ENCODE peak calls at places on chromosome 3, in four cellular contexts. K, Q, T and V are unnamed samples.

GRCh38 chr3:16484216-16484615 is 29.3 kb downstream of the RFTN1 start:
- DNase-seq in K (no peak), Q (no peak), T (no peak), V (no peak)

GRCh38 chr3:141849056-141849814 is 27.2 kb upstream of the ATP1B3 start:
- DNase-seq in T (no peak), K (no peak), Q (no peak), V (no peak)

GRCh38 chr3:179452166-179452544 is 885 bp upstream of the GNB4 start:
- DNase-seq in Q (no peak), T (no peak), K (no peak), V (no peak)

GRCh38 chr3:149589332-149589731 is 68.5 kb downstream of the WWTR1 start:
- DNase-seq in T (no peak), K (no peak), Q (no peak), V (no peak)

GRCh38 chr3:170614214-170614966 is 28.5 kb upstream of the SLC7A14 start:
- DNase-seq in K (peak; percentile 34), Q (no peak), T (no peak), V (no peak)

GRCh38 chr3:43394071-43394501 is 107.7 kb downstream of the SNRK start:
- DNase-seq in K (no peak), Q (no peak), T (no peak), V (no peak)

GRCh38 chr3:197749601-197750395 is at the start of gene FYTTD1:
- DNase-seq in Q (peak; percentile 96), K (peak; percentile 81), T (peak; percentile 80), V (no peak)

GRCh38 chr3:141789281-141789680 is 26.1 kb downstream of the GRK7 start:
- DNase-seq in K (peak; percentile 59), Q (no peak), T (no peak), V (no peak)

GRCh38 chr3:152611905-152612304 is 223.0 kb upstream of the P2RY1 start:
- DNase-seq in Q (peak; percentile 10), T (no peak), K (no peak), V (no peak)

GRCh38 chr3:134251731-134252391 is 1.2 kb upstream of the RYK start:
- DNase-seq in Q (peak; percentile 16), K (peak; percentile 4), T (no peak), V (no peak)

GRCh38 chr3:32959370-32959769 is 7.9 kb downstream of the CCR4 start:
- DNase-seq in T (peak; percentile 48), K (no peak), Q (no peak), V (no peak)

GRCh38 chr3:148643389-148643840 is 54.3 kb upstream of the AGTR1 start:
- DNase-seq in T (no peak), Q (no peak), K (peak; percentile 80), V (no peak)

GRCh38 chr3:37661615-37662306 is 199.9 kb upstream of the CTDSPL start:
- DNase-seq in T (no peak), Q (no peak), K (no peak), V (no peak)

GRCh38 chr3:138405486-138405885 is 28.9 kb upstream of the ESYT3 start:
- DNase-seq in Q (no peak), T (no peak), K (no peak), V (no peak)

GRCh38 chr3:141797819-141798405 is 34.7 kb downstream of the GRK7 start:
- DNase-seq in K (no peak), Q (no peak), T (no peak), V (no peak)

GRCh38 chr3:16056210-16056607 is 118.3 kb upstream of the GALNT15 start:
- DNase-seq in T (no peak), K (peak; percentile 44), Q (no peak), V (no peak)

GRCh38 chr3:27990837-27991236 is 250.6 kb upstream of the CMC1 start:
- DNase-seq in Q (no peak), T (no peak), K (no peak), V (no peak)

GRCh38 chr3:103918336-103918735 is 1448.4 kb upstream of the ALCAM start:
- DNase-seq in K (no peak), T (no peak), Q (no peak), V (no peak)

GRCh38 chr3:4756060-4756775 is 223.0 kb upstream of the BHLHE40 start:
- DNase-seq in K (no peak), T (no peak), Q (no peak), V (no peak)

GRCh38 chr3:23961064-23961463 is 16.0 kb downstream of the NR1D2 start:
- DNase-seq in T (no peak), K (no peak), Q (no peak), V (no peak)

GRCh38 chr3:156633335-156633734 is 41.1 kb upstream of the TIPARP start:
- DNase-seq in Q (no peak), T (no peak), K (no peak), V (no peak)

GRCh38 chr3:129314757-129315385 is 36.2 kb downstream of the HMCES start:
- DNase-seq in K (peak; percentile 80), Q (peak; percentile 96), T (peak; percentile 90), V (no peak)

GRCh38 chr3:142857056-142857455 is 31.8 kb downstream of the PCOLCE2 start:
- DNase-seq in Q (peak; percentile 65), K (peak; percentile 80), T (no peak), V (no peak)

GRCh38 chr3:113304856-113305540 is 93.6 kb downstream of the BOC start:
- DNase-seq in T (no peak), K (no peak), Q (no peak), V (no peak)

GRCh38 chr3:12993623-12994356 is 79.4 kb downstream of the IQSEC1 start:
- DNase-seq in K (peak; percentile 17), T (peak; percentile 75), Q (peak; percentile 83), V (no peak)

GRCh38 chr3:186955898-186956696 is 25.8 kb downstream of the ST6GAL1 start:
- DNase-seq in Q (no peak), K (no peak), T (no peak), V (no peak)

GRCh38 chr3:126956866-126957650 is 25.9 kb upstream of the PLXNA1 start:
- DNase-seq in Q (no peak), K (no peak), T (no peak), V (no peak)

GRCh38 chr3:128618398-128618726 is 32.3 kb downstream of the RPN1 start:
- DNase-seq in T (no peak), K (no peak), Q (no peak), V (no peak)

GRCh38 chr3:118974356-118975097 is 60.1 kb downstream of the IGSF11 start:
- DNase-seq in K (no peak), Q (no peak), T (no peak), V (no peak)

GRCh38 chr3:129032716-129033115 is 27.9 kb upstream of the GP9 start:
- DNase-seq in K (no peak), T (no peak), Q (no peak), V (no peak)

GRCh38 chr3:56321892-56322291 is 146.4 kb downstream of the ERC2 start:
- DNase-seq in T (no peak), K (no peak), Q (no peak), V (no peak)

GRCh38 chr3:98670020-98670419 is 76.6 kb upstream of the CPOX start:
- DNase-seq in Q (no peak), T (no peak), K (no peak), V (no peak)

GRCh38 chr3:178320481-178321352 is 215.5 kb upstream of the KCNMB2 start:
- DNase-seq in T (no peak), K (no peak), Q (peak; percentile 23), V (no peak)

GRCh38 chr3:101976473-101976872 is 127.2 kb downstream of the NFKBIZ start:
- DNase-seq in Q (no peak), T (no peak), K (no peak), V (peak; percentile 74)

GRCh38 chr3:146585156-146585555 is 20.0 kb downstream of the PLSCR5 start:
- DNase-seq in Q (no peak), T (no peak), K (no peak), V (no peak)

GRCh38 chr3:178434206-178434805 is 101.9 kb upstream of the KCNMB2 start:
- DNase-seq in Q (peak; percentile 18), K (peak; percentile 1), T (no peak), V (no peak)

GRCh38 chr3:52270252-52270754 is 8.1 kb downstream of the WDR82 start:
- DNase-seq in Q (no peak), T (no peak), K (no peak), V (no peak)

GRCh38 chr3:37991823-37992222 is 1.2 kb downstream of the VILL start:
- DNase-seq in K (no peak), T (no peak), Q (no peak), V (no peak)

GRCh38 chr3:42037318-42037945 is 53.7 kb upstream of the TRAK1 start:
- DNase-seq in K (no peak), Q (no peak), T (no peak), V (no peak)

GRCh38 chr3:71131385-71131871 is 452.1 kb downstream of the FOXP1 start:
- DNase-seq in Q (no peak), T (no peak), K (no peak), V (no peak)
- TF ChIP-seq RFX5 in Q (no peak), T (no peak), K (no peak), V (no peak)

DNA sequence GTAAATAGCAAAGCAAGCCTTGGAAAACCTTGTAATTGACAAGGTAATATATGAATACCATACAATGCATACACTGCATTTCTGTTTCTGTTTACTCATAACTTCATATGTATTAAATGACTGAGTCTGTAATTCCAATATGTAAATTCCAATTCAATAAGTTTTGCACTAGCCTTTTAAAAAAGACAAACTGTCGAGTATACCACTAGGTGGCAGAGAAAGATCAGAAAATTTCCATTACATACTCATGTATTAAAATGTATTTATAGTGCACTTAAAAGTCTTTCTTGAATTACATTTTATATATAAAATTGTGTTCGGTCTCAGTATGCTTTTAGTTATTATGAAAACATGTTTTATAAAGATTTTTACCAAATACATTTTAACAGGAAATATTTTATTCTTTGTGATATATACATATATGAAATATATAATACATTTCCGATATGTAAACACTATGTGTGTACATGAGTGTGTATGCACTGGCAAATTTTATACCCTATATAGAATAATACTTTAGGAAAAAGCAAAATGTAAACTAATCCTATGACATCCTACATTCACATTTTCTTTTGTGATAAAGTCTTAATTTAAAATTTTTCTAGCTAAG is 216.8 kb downstream of the VGLL3 start:
- DNase-seq in T (no peak), K (peak; percentile 49), Q (no peak), V (no peak)
- TF ChIP-seq RFX5 in T (no peak), K (no peak), Q (no peak), V (no peak)

DNA sequence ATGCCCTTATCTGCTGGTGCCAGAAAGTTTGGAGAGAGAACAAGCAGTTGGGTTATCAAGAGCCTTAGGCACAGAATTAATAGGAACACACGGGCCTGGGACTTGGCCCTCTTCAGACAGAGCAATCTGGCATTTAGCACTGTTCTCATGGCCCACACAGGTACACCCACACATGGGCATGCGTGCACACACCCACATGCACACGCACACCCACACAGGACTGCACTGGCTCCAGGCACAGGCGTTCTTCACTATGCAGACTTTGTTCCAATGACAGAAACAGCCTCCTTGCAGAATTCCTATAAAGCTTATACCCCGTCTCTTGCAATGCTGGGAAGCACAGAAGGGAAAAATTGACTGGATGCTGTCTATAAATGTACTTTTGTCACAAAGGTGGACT is 36.3 kb downstream of the TMEM44 start:
- DNase-seq in K (no peak), T (no peak), Q (no peak), V (no peak)
- TF ChIP-seq RFX5 in K (no peak), T (no peak), Q (no peak), V (no peak)

GRCh38 chr3:153958635-153959320 is 162.4 kb upstream of the ARHGEF26 start:
- DNase-seq in T (no peak), K (no peak), Q (peak; percentile 3), V (no peak)
- TF ChIP-seq RFX5 in T (no peak), K (no peak), Q (no peak), V (no peak)

DNA sequence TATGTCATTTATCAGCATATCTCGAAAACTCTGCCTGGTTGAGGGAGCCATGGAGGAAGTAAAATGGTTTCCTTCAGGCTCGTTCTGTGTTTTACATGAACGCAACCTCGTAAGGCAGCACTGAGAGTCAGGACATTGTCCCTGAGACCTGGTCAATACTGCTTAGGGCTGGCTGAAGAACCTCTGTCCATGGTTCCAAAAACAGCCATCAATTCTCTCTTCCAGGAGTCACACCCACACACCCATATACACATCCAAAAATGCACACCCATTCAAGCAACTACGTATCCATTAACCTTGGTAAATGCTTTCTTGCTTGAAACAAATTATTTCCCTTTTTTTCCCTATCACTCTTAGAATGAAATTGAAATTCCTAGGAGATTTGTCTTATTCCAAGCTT is 91.0 kb upstream of the CHL1 start:
- DNase-seq in Q (no peak), K (no peak), T (no peak), V (no peak)
- TF ChIP-seq RFX5 in Q (no peak), K (no peak), T (no peak), V (no peak)